ENCODE peak calls at places on chromosomes 2 and 18, in four cellular contexts. E, L, Y and R are unnamed samples.

GRCh38 chr2:72031346-72032115 is 116.1 kb downstream of the CYP26B1 start:
- DNase-seq in L (no peak), E (no peak), Y (no peak), R (peak)

GRCh38 chr2:225100856-225101294 is 58.6 kb upstream of the DOCK10 start:
- DNase-seq in E (no peak), Y (no peak), L (peak), R (no peak)

GRCh38 chr2:11697103-11697871 is 27.3 kb upstream of the NTSR2 start:
- DNase-seq in E (peak), Y (peak), L (peak), R (no peak)

GRCh38 chr2:232843860-232844259 is 26.2 kb upstream of the SNORC start:
- DNase-seq in L (no peak), E (no peak), Y (no peak), R (no peak)

GRCh38 chr2:174024524-174025270 is 59.5 kb upstream of the SP3 start:
- DNase-seq in L (peak), Y (no peak), E (peak), R (no peak)

GRCh38 chr2:90069290-90069894 is 1377.9 kb downstream of the RPIA start:
- DNase-seq in E (no peak), L (no peak), Y (no peak), R (no peak)

GRCh38 chr2:129681788-129682187 is 297.7 kb upstream of the RAB6C start:
- DNase-seq in E (no peak), Y (no peak), L (no peak), R (no peak)

GRCh38 chr2:233031556-233032500 is 644 bp upstream of the NEU2 start:
- DNase-seq in L (no peak), E (no peak), Y (no peak), R (no peak)

GRCh38 chr2:236045264-236046235 is 122.6 kb downstream of the GBX2 start:
- DNase-seq in Y (no peak), E (no peak), L (no peak), R (no peak)

GRCh38 chr2:9002637-9003365 is 683 bp downstream of the MBOAT2 start:
- DNase-seq in Y (peak), E (no peak), L (no peak), R (no peak)

GRCh38 chr2:166773268-166773949 is 114.9 kb upstream of the XIRP2 start:
- DNase-seq in L (no peak), Y (no peak), E (no peak), R (no peak)

GRCh38 chr2:118853647-118854367 is 6.4 kb upstream of the EN1 start:
- DNase-seq in Y (no peak), L (no peak), E (no peak), R (no peak)

GRCh38 chr2:203669820-203670219 is 36.6 kb upstream of the CD28 start:
- DNase-seq in L (no peak), E (no peak), Y (no peak), R (no peak)

GRCh38 chr2:32436150-32436549 is 79.3 kb downstream of the BIRC6 start:
- DNase-seq in Y (no peak), L (peak), E (no peak), R (no peak)

GRCh38 chr18:41150316-41150715 is 804.7 kb upstream of the PIK3C3 start:
- DNase-seq in Y (no peak), E (no peak), L (no peak), R (no peak)

GRCh38 chr18:46062781-46063180 is 9.3 kb downstream of the PSTPIP2 start:
- DNase-seq in E (no peak), Y (no peak), L (no peak), R (peak)

GRCh38 chr2:56183643-56184499 is at the start of gene CCDC85A:
- DNase-seq in E (peak), L (peak), Y (peak), R (peak)

GRCh38 chr2:109676346-109676897 is 62.3 kb downstream of the SOWAHC start:
- DNase-seq in L (no peak), E (no peak), Y (no peak), R (no peak)

GRCh38 chr2:127321306-127321705 is 27.4 kb upstream of the ERCC3 start:
- DNase-seq in Y (no peak), E (no peak), L (no peak), R (no peak)

GRCh38 chr2:36553690-36554089 is 44.3 kb downstream of the FEZ2 start:
- DNase-seq in L (no peak), Y (no peak), E (no peak), R (no peak)

GRCh38 chr18:46546111-46546640 is 110.8 kb downstream of the LOXHD1 start:
- DNase-seq in Y (no peak), E (no peak), L (no peak), R (no peak)

GRCh38 chr2:164560181-164560792 is 61.0 kb downstream of the GRB14 start:
- DNase-seq in Y (no peak), E (no peak), L (peak), R (no peak)

GRCh38 chr2:22952671-22953070 is 432.3 kb upstream of the KLHL29 start:
- DNase-seq in L (no peak), E (no peak), Y (no peak), R (no peak)

GRCh38 chr2:65917990-65918389 is 485.6 kb upstream of the SPRED2 start:
- DNase-seq in L (no peak), E (no peak), Y (no peak), R (no peak)

GRCh38 chr2:179622635-179623034 is 238.8 kb downstream of the ZNF385B start:
- DNase-seq in E (peak), L (no peak), Y (no peak), R (no peak)

GRCh38 chr2:221285156-221285555 is 286.9 kb downstream of the EPHA4 start:
- DNase-seq in Y (no peak), E (no peak), L (no peak), R (no peak)

GRCh38 chr2:204223544-204223943 is 287.0 kb downstream of the ICOS start:
- DNase-seq in E (no peak), L (no peak), Y (no peak), R (no peak)

GRCh38 chr2:215396595-215397313 is 39.1 kb downstream of the FN1 start:
- DNase-seq in Y (no peak), E (no peak), L (no peak), R (no peak)

GRCh38 chr2:138147796-138148195 is 183.5 kb downstream of the HNMT start:
- DNase-seq in E (no peak), L (no peak), Y (no peak), R (no peak)

GRCh38 chr2:6290626-6291025 is 575.1 kb downstream of the CMPK2 start:
- DNase-seq in E (no peak), L (no peak), Y (no peak), R (no peak)

GRCh38 chr2:216236486-216236885 is 127.3 kb downstream of the XRCC5 start:
- DNase-seq in E (no peak), L (no peak), Y (no peak), R (peak)

GRCh38 chr2:133213651-133214050 is 354.6 kb downstream of the NCKAP5 start:
- DNase-seq in L (peak), E (no peak), Y (no peak), R (no peak)

GRCh38 chr2:75326645-75327044 is 127.3 kb upstream of the TACR1 start:
- DNase-seq in L (no peak), E (no peak), Y (no peak), R (no peak)

GRCh38 chr18:63947051-63947790 is 1.9 kb upstream of the HMSD start:
- DNase-seq in L (no peak), Y (no peak), E (no peak), R (no peak)

GRCh38 chr2:70959271-70959761 is 19.1 kb upstream of the ANKRD53 start:
- DNase-seq in L (no peak), E (peak), Y (no peak), R (no peak)

GRCh38 chr18:58866261-58867232 is 1.9 kb downstream of the ZNF532 start:
- DNase-seq in E (no peak), L (no peak), Y (no peak), R (no peak)

GRCh38 chr2:18749912-18750526 is 160.7 kb upstream of the NT5C1B start:
- DNase-seq in L (peak), Y (peak), E (peak), R (no peak)

GRCh38 chr2:67806816-67807215 is 256.0 kb downstream of the C1D start:
- DNase-seq in E (no peak), L (no peak), Y (no peak), R (no peak)

GRCh38 chr2:23900927-23901322 is 26.0 kb downstream of the ATAD2B start:
- DNase-seq in L (peak), E (no peak), Y (no peak), R (no peak)

GRCh38 chr18:51323941-51324340 is 126.5 kb upstream of the MEX3C start:
- DNase-seq in L (no peak), E (no peak), Y (no peak), R (no peak)

DNA sequence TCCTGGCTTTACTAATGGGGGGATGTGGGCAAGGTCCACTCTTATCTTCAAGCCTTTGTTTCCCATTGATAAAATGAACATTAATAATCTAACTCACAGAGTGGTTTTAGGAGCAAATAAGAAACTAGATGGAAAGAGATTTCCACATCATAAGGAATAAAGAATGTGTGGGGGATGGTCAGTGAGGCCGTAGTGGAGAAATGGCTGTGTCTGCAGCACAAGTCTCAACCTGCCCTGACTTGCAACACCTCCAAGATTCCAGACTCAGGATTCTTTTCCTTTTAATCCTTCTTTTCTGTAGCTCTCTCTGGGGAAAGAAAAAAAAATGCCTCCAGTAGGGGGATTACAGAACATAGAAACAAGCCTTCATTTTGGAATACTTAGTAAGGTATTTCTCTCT is 124.2 kb upstream of the MEX3C start:
- DNase-seq in E (no peak), L (no peak), Y (no peak), R (no peak)
- TF ChIP-seq CTCF in E (no peak), L (no peak), Y (no peak), R (no peak)

GRCh38 chr2:42812899-42813479 is 20.6 kb upstream of the HAAO start:
- DNase-seq in Y (no peak), E (no peak), L (peak), R (no peak)
- TF ChIP-seq CTCF in Y (peak), E (peak), L (peak), R (peak)

GRCh38 chr2:15471606-15472005 is 89.5 kb downstream of the NBAS start:
- DNase-seq in E (no peak), Y (no peak), L (no peak), R (no peak)
- TF ChIP-seq CTCF in E (no peak), Y (no peak), L (no peak), R (no peak)

GRCh38 chr2:69828913-69829242 is 582 bp upstream of the GMCL1 start:
- DNase-seq in Y (no peak), L (no peak), E (no peak), R (no peak)
- TF ChIP-seq CTCF in Y (no peak), L (no peak), E (no peak), R (no peak)

DNA sequence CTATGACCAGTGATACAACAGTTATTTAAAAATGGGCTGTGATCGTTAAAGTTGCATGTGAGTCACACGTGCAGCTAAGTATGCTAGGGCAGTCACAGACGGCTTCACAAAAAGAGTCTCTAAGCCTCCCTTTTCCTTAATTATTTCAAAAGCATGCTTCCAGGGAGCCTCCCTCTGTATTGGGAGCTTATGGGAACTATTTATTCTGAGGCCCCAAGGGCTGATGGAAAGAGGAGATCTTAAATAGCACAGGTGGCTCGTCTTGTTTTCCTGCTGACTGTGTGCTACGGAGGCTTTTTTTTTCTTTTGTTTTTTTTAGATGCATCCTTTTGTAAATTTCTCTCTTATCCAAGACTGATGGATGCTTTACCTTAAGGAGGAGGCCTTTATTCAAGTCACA is 94.3 kb downstream of the ADCYAP1 start:
- DNase-seq in Y (no peak), E (no peak), L (no peak), R (no peak)
- TF ChIP-seq CTCF in Y (no peak), E (no peak), L (no peak), R (no peak)